ENCODE peak calls at places on chromosomes 6 and 20, in five cellular contexts. One of them, this sample, is unnamed.

GRCh38 chr6:29995346-29995777 is 53.0 kb downstream of the HLA-A start:
- DNase-seq in NCI-H1417 treated with DMSO at 0.1 percent for 48 hours: no peak
- DNase-seq in aorta: no peak
- DNase-seq in adrenal gland: no peak
- DNase-seq in GDM1: no peak
- DNase-seq in this sample: no peak

GRCh38 chr6:37566209-37566859 is 66.6 kb upstream of the CCDC167 start:
- DNase-seq in NCI-H1417 treated with DMSO at 0.1 percent for 48 hours: peak; percentile 5
- DNase-seq in aorta: peak; percentile 62
- DNase-seq in adrenal gland: peak; percentile 54
- DNase-seq in GDM1: no peak
- DNase-seq in this sample: peak; percentile 44

GRCh38 chr6:34570066-34570833 is 14.1 kb upstream of the SPDEF start:
- DNase-seq in NCI-H1417 treated with DMSO at 0.1 percent for 48 hours: no peak
- DNase-seq in aorta: no peak
- DNase-seq in adrenal gland: no peak
- DNase-seq in GDM1: no peak
- DNase-seq in this sample: no peak

GRCh38 chr6:41846666-41847237 is 48.4 kb downstream of the USP49 start:
- DNase-seq in NCI-H1417 treated with DMSO at 0.1 percent for 48 hours: no peak
- DNase-seq in aorta: no peak
- DNase-seq in adrenal gland: peak; percentile 84
- DNase-seq in GDM1: peak; percentile 60
- DNase-seq in this sample: no peak

GRCh38 chr20:30812739-30813411 is 444.6 kb upstream of the DEFB115 start:
- DNase-seq in NCI-H1417 treated with DMSO at 0.1 percent for 48 hours: no peak
- DNase-seq in aorta: no peak
- DNase-seq in adrenal gland: no peak
- DNase-seq in GDM1: no peak
- DNase-seq in this sample: no peak

GRCh38 chr6:167734662-167735497 is 91.8 kb upstream of the AFDN start:
- DNase-seq in NCI-H1417 treated with DMSO at 0.1 percent for 48 hours: no peak
- DNase-seq in aorta: no peak
- DNase-seq in adrenal gland: no peak
- DNase-seq in GDM1: no peak
- DNase-seq in this sample: no peak

GRCh38 chr6:41663558-41663957 is 25.3 kb downstream of the MDFI start:
- DNase-seq in NCI-H1417 treated with DMSO at 0.1 percent for 48 hours: no peak
- DNase-seq in aorta: peak; percentile 23
- DNase-seq in adrenal gland: no peak
- DNase-seq in GDM1: no peak
- DNase-seq in this sample: no peak

GRCh38 chr20:1721687-1722512 is 64.3 kb upstream of the SIRPG start:
- DNase-seq in NCI-H1417 treated with DMSO at 0.1 percent for 48 hours: no peak
- DNase-seq in aorta: no peak
- DNase-seq in adrenal gland: no peak
- DNase-seq in GDM1: no peak
- DNase-seq in this sample: no peak

GRCh38 chr6:137571854-137572253 is 77.7 kb upstream of the OLIG3 start:
- DNase-seq in NCI-H1417 treated with DMSO at 0.1 percent for 48 hours: no peak
- DNase-seq in aorta: no peak
- DNase-seq in adrenal gland: peak; percentile 35
- DNase-seq in GDM1: no peak
- DNase-seq in this sample: no peak

GRCh38 chr6:160431231-160431630 is 83.1 kb downstream of the SLC22A3 start:
- DNase-seq in NCI-H1417 treated with DMSO at 0.1 percent for 48 hours: no peak
- DNase-seq in aorta: no peak
- DNase-seq in adrenal gland: peak; percentile 85
- DNase-seq in GDM1: no peak
- DNase-seq in this sample: peak; percentile 90

GRCh38 chr6:108578595-108579038 is 17.9 kb downstream of the FOXO3 start:
- DNase-seq in NCI-H1417 treated with DMSO at 0.1 percent for 48 hours: no peak
- DNase-seq in aorta: no peak
- DNase-seq in adrenal gland: peak; percentile 44
- DNase-seq in GDM1: no peak
- DNase-seq in this sample: no peak

GRCh38 chr6:147099974-147100373 is 104.2 kb upstream of the STXBP5 start:
- DNase-seq in NCI-H1417 treated with DMSO at 0.1 percent for 48 hours: no peak
- DNase-seq in aorta: no peak
- DNase-seq in adrenal gland: no peak
- DNase-seq in GDM1: no peak
- DNase-seq in this sample: no peak

GRCh38 chr6:83815631-83816030 is 37.5 kb upstream of the RIPPLY2 start:
- DNase-seq in NCI-H1417 treated with DMSO at 0.1 percent for 48 hours: no peak
- DNase-seq in aorta: no peak
- DNase-seq in adrenal gland: no peak
- DNase-seq in GDM1: no peak
- DNase-seq in this sample: no peak

GRCh38 chr6:12962995-12963394 is 246.4 kb downstream of the PHACTR1 start:
- DNase-seq in NCI-H1417 treated with DMSO at 0.1 percent for 48 hours: no peak
- DNase-seq in aorta: no peak
- DNase-seq in adrenal gland: no peak
- DNase-seq in GDM1: peak; percentile 20
- DNase-seq in this sample: no peak

GRCh38 chr6:36851149-36851614 is 11.9 kb upstream of the CPNE5 start:
- DNase-seq in NCI-H1417 treated with DMSO at 0.1 percent for 48 hours: no peak
- DNase-seq in aorta: no peak
- DNase-seq in adrenal gland: peak; percentile 78
- DNase-seq in GDM1: peak; percentile 39
- DNase-seq in this sample: no peak

GRCh38 chr6:56671160-56671559 is 28.5 kb upstream of the DST start:
- DNase-seq in NCI-H1417 treated with DMSO at 0.1 percent for 48 hours: no peak
- DNase-seq in aorta: no peak
- DNase-seq in adrenal gland: no peak
- DNase-seq in GDM1: no peak
- DNase-seq in this sample: no peak

GRCh38 chr6:27188206-27188884 is 59.2 kb upstream of the PRSS16 start:
- DNase-seq in NCI-H1417 treated with DMSO at 0.1 percent for 48 hours: no peak
- DNase-seq in aorta: peak; percentile 68
- DNase-seq in adrenal gland: peak; percentile 71
- DNase-seq in GDM1: peak; percentile 24
- DNase-seq in this sample: peak; percentile 29

GRCh38 chr6:121437861-121438651 is 2.6 kb downstream of the GJA1 start:
- DNase-seq in NCI-H1417 treated with DMSO at 0.1 percent for 48 hours: no peak
- DNase-seq in aorta: no peak
- DNase-seq in adrenal gland: peak; percentile 51
- DNase-seq in GDM1: no peak
- DNase-seq in this sample: peak; percentile 33

GRCh38 chr6:153001767-153002612 is 519 bp downstream of the MTRF1L start:
- DNase-seq in NCI-H1417 treated with DMSO at 0.1 percent for 48 hours: no peak
- DNase-seq in aorta: no peak
- DNase-seq in adrenal gland: no peak
- DNase-seq in GDM1: no peak
- DNase-seq in this sample: no peak

GRCh38 chr20:1326031-1326930 is 2.7 kb downstream of the SDCBP2 start:
- DNase-seq in NCI-H1417 treated with DMSO at 0.1 percent for 48 hours: no peak
- DNase-seq in aorta: no peak
- DNase-seq in adrenal gland: peak; percentile 46
- DNase-seq in GDM1: no peak
- DNase-seq in this sample: peak; percentile 69

GRCh38 chr6:159540152-159540551 is 152.9 kb downstream of the SOD2 start:
- DNase-seq in NCI-H1417 treated with DMSO at 0.1 percent for 48 hours: no peak
- DNase-seq in aorta: no peak
- DNase-seq in adrenal gland: no peak
- DNase-seq in GDM1: no peak
- DNase-seq in this sample: no peak

GRCh38 chr20:23691675-23692074 is 2.8 kb upstream of the CST4 start:
- DNase-seq in NCI-H1417 treated with DMSO at 0.1 percent for 48 hours: no peak
- DNase-seq in aorta: no peak
- DNase-seq in adrenal gland: no peak
- DNase-seq in GDM1: no peak
- DNase-seq in this sample: no peak

GRCh38 chr6:113010590-113010989 is 663.5 kb downstream of the RFPL4B start:
- DNase-seq in NCI-H1417 treated with DMSO at 0.1 percent for 48 hours: no peak
- DNase-seq in aorta: no peak
- DNase-seq in adrenal gland: no peak
- DNase-seq in GDM1: no peak
- DNase-seq in this sample: no peak

GRCh38 chr6:3911614-3912336 is 62.6 kb downstream of the FAM50B start:
- DNase-seq in NCI-H1417 treated with DMSO at 0.1 percent for 48 hours: no peak
- DNase-seq in aorta: peak; percentile 85
- DNase-seq in adrenal gland: peak; percentile 43
- DNase-seq in GDM1: no peak
- DNase-seq in this sample: peak; percentile 56

GRCh38 chr20:4853787-4854295 is 132.1 kb downstream of the PRND start:
- DNase-seq in NCI-H1417 treated with DMSO at 0.1 percent for 48 hours: no peak
- DNase-seq in aorta: no peak
- DNase-seq in adrenal gland: no peak
- DNase-seq in GDM1: no peak
- DNase-seq in this sample: no peak

GRCh38 chr6:52759085-52759484 is 4.2 kb downstream of the GSTA2 start:
- DNase-seq in NCI-H1417 treated with DMSO at 0.1 percent for 48 hours: no peak
- DNase-seq in aorta: no peak
- DNase-seq in adrenal gland: peak; percentile 41
- DNase-seq in GDM1: no peak
- DNase-seq in this sample: no peak

GRCh38 chr6:113813207-113813606 is 43.9 kb upstream of the MARCKS start:
- DNase-seq in NCI-H1417 treated with DMSO at 0.1 percent for 48 hours: no peak
- DNase-seq in aorta: no peak
- DNase-seq in adrenal gland: no peak
- DNase-seq in GDM1: no peak
- DNase-seq in this sample: no peak

GRCh38 chr20:59253779-59254319 is 46.6 kb upstream of the EDN3 start:
- DNase-seq in NCI-H1417 treated with DMSO at 0.1 percent for 48 hours: no peak
- DNase-seq in aorta: no peak
- DNase-seq in adrenal gland: no peak
- DNase-seq in GDM1: no peak
- DNase-seq in this sample: no peak

GRCh38 chr6:134420638-134421181 is 102.8 kb upstream of the SGK1 start:
- DNase-seq in NCI-H1417 treated with DMSO at 0.1 percent for 48 hours: no peak
- DNase-seq in aorta: no peak
- DNase-seq in adrenal gland: no peak
- DNase-seq in GDM1: no peak
- DNase-seq in this sample: no peak

GRCh38 chr6:25472314-25472713 is 179.7 kb upstream of the SCGN start:
- DNase-seq in NCI-H1417 treated with DMSO at 0.1 percent for 48 hours: no peak
- DNase-seq in aorta: no peak
- DNase-seq in adrenal gland: no peak
- DNase-seq in GDM1: no peak
- DNase-seq in this sample: no peak

GRCh38 chr6:31007694-31008093 is 2.6 kb upstream of the MUC22 start:
- DNase-seq in NCI-H1417 treated with DMSO at 0.1 percent for 48 hours: no peak
- DNase-seq in aorta: no peak
- DNase-seq in adrenal gland: no peak
- DNase-seq in GDM1: no peak
- DNase-seq in this sample: no peak

This sample was measured in ovary.